ENCODE peak calls at places on chromosomes 6 and 20, in nine cellular contexts. I is fibroblast of lung; T is lung; J is small intestine; B is ovary; W is BE2C; Y is mesenchymal stem cell; D is osteoblast; V is CD4-positive, alpha-beta memory T cell. U is an unnamed sample. For H3K9me3, the result is how much of the 10 kb centered on the place peaks cover.

GRCh38 chr6:79234150-79235022 is at the start of gene HMGN3:
- DNase-seq in B (peak), J (peak), W (peak), D (peak), I (peak), Y (peak), V (peak), T (peak), U (peak)

GRCh38 chr20:21243811-21244210 is 59.3 kb upstream of the XRN2 start:
- DNase-seq in V (no peak), I (no peak), T (no peak), D (no peak), J (no peak), Y (no peak), W (no peak), B (no peak), U (no peak)

GRCh38 chr6:8182857-8183256 is 80.5 kb upstream of the EEF1E1 start:
- DNase-seq in W (no peak), I (no peak), B (no peak), V (no peak), J (no peak), Y (no peak), T (no peak), D (no peak), U (no peak)

GRCh38 chr20:42183147-42183546 is 565.0 kb upstream of the CHD6 start:
- DNase-seq in I (no peak), D (no peak), V (no peak), J (no peak), T (no peak), Y (no peak), B (no peak), W (no peak), U (no peak)

GRCh38 chr6:12958052-12958706 is 241.6 kb downstream of the PHACTR1 start:
- DNase-seq in B (no peak), I (no peak), J (no peak), D (no peak), T (no peak), Y (peak), V (no peak), W (no peak), U (no peak)

GRCh38 chr20:20017852-20018245 is 687 bp downstream of the NAA20 start:
- DNase-seq in J (no peak), V (peak), B (no peak), D (no peak), Y (no peak), T (no peak), W (peak), I (no peak), U (no peak)

GRCh38 chr6:116405147-116405546 is 34.4 kb downstream of the DSE start:
- DNase-seq in Y (no peak), I (peak), V (no peak), D (no peak), W (no peak), B (no peak), J (no peak), T (no peak), U (no peak)

GRCh38 chr20:16459019-16459700 is 114.1 kb downstream of the KIF16B start:
- DNase-seq in J (no peak), B (peak), D (peak), W (peak), I (peak), Y (peak), V (no peak), T (no peak), U (no peak)

GRCh38 chr6:84508981-84509380 is 255.4 kb downstream of the TBX18 start:
- DNase-seq in D (peak), W (no peak), V (no peak), T (no peak), I (no peak), J (no peak), B (no peak), Y (no peak), U (no peak)

GRCh38 chr6:32885698-32886286 is 31.8 kb downstream of the PSMB9 start:
- DNase-seq in B (no peak), J (peak), V (peak), I (peak), Y (peak), T (no peak), D (peak), W (no peak), U (no peak)

GRCh38 chr6:73631849-73632248 is 21.9 kb downstream of the SLC17A5 start:
- DNase-seq in B (no peak), T (no peak), V (no peak), D (no peak), Y (peak), W (no peak), I (peak), J (no peak), U (no peak)

GRCh38 chr6:157396026-157396425 is 15.0 kb downstream of the ZDHHC14 start:
- DNase-seq in I (no peak), W (no peak), D (no peak), Y (no peak), V (no peak), B (no peak), T (no peak), J (no peak), U (no peak)

GRCh38 chr20:34527016-34527415 is 10.8 kb downstream of the DYNLRB1 start:
- DNase-seq in D (no peak), Y (no peak), V (no peak), J (no peak), W (no peak), B (no peak), T (no peak), I (no peak), U (no peak)

GRCh38 chr20:9978395-9979004 is 56.3 kb upstream of the ANKEF1 start:
- DNase-seq in Y (peak), I (peak), B (no peak), D (peak), T (no peak), J (peak), V (peak), W (peak), U (peak)

GRCh38 chr20:41256516-41256915 is 61.0 kb downstream of the ZHX3 start:
- DNase-seq in B (no peak), D (no peak), W (no peak), T (no peak), I (no peak), V (no peak), J (no peak), Y (no peak), U (no peak)

GRCh38 chr6:17962436-17963031 is 24.9 kb downstream of the KIF13A start:
- DNase-seq in B (peak), D (peak), W (peak), T (no peak), V (no peak), I (peak), Y (peak), J (no peak), U (no peak)

GRCh38 chr20:10652660-10653191 is 21.1 kb downstream of the JAG1 start:
- DNase-seq in T (no peak), D (no peak), I (no peak), Y (peak), W (no peak), B (no peak), V (no peak), J (no peak), U (no peak)

GRCh38 chr20:19779634-19780033 is 21.6 kb downstream of the RIN2 start:
- DNase-seq in I (no peak), D (no peak), T (no peak), Y (no peak), V (no peak), J (no peak), W (no peak), B (no peak), U (no peak)

GRCh38 chr6:148980234-148980633 is 233.4 kb downstream of the UST start:
- DNase-seq in I (no peak), J (no peak), W (no peak), T (no peak), B (no peak), V (no peak), Y (no peak), D (no peak), U (no peak)

GRCh38 chr20:38759135-38759534 is 10.9 kb downstream of the ACTR5 start:
- DNase-seq in T (no peak), B (no peak), Y (no peak), J (no peak), W (no peak), I (no peak), D (peak), V (no peak), U (no peak)

GRCh38 chr6:145865175-145865574 is 50.6 kb upstream of the FBXO30 start:
- DNase-seq in W (no peak), Y (no peak), V (no peak), B (no peak), J (peak), I (peak), T (no peak), D (no peak), U (no peak)

GRCh38 chr6:157708933-157709332 is 114.1 kb upstream of the SNX9 start:
- DNase-seq in V (no peak), B (no peak), D (no peak), Y (no peak), T (no peak), W (no peak), I (no peak), J (no peak), U (no peak)

GRCh38 chr20:432208-432607 is 24.1 kb downstream of the RBCK1 start:
- DNase-seq in W (no peak), I (no peak), J (no peak), V (no peak), B (no peak), Y (no peak), D (peak), T (no peak), U (no peak)

GRCh38 chr6:7899046-7899888 is 11.3 kb downstream of the TXNDC5 start:
- DNase-seq in Y (no peak), T (no peak), I (peak), V (no peak), W (no peak), J (peak), B (no peak), D (no peak), U (no peak)

GRCh38 chr20:46929902-46930301 is 35.3 kb downstream of the EYA2 start:
- DNase-seq in V (no peak), T (no peak), Y (no peak), B (no peak), J (no peak), W (no peak), I (no peak), D (no peak), U (no peak)

GRCh38 chr6:131839388-131839787 is 31.6 kb downstream of the ENPP1 start:
- DNase-seq in T (no peak), B (no peak), Y (no peak), J (no peak), W (no peak), D (no peak), I (no peak), V (no peak), U (no peak)

GRCh38 chr6:135583256-135583758 is 85.8 kb upstream of the AHI1 start:
- DNase-seq in I (peak), W (no peak), J (no peak), Y (no peak), V (no peak), D (peak), T (no peak), B (no peak), U (no peak)

GRCh38 chr20:63534831-63535651 is 2.1 kb downstream of the PTK6 start:
- DNase-seq in B (no peak), J (peak), I (no peak), T (no peak), W (peak), Y (no peak), V (no peak), D (peak), U (no peak)

GRCh38 chr6:168192901-168193815 is 114.1 kb upstream of the FRMD1 start:
- DNase-seq in Y (no peak), I (no peak), V (no peak), D (no peak), J (no peak), T (no peak), B (no peak), W (no peak), U (no peak)

DNA sequence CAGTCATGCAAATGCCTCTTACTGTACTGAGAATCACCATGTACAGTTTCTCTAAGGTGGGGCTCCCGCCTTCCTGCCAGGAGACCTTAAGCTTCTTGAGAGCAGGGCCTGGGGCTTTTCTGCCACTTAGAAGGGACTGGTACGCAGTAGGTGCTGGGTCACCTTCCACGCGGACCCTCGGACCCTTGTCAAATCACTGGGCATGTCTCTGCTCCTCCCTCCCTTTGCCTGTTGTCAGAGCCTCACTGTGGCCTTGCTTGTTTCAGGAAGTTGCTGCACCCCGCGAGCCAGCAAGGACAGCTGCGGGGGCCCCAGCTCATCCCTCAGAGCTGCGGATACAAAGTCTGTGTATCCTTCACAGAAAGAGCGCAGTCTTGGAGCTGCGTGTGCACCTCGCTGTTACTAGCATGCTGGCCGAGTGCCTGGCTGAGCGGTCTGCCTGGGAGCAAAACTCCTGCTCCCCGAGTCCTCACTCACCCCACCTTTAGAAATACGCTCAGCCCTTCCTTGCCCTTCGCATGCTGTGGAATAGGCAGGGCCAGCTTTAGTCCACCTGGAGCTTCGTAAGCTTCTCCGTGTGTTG is 30.7 kb upstream of the IRF4 start:
- DNase-seq in Y (no peak), T (no peak), V (no peak), I (no peak), W (no peak), B (no peak), J (no peak), D (no peak), U (no peak)
- H3K9me3 ChIP-seq in Y (under half), T (under half), V (under half), I (under half), W (under half), B (under half), J (under half), D (under half), U (under half)

DNA sequence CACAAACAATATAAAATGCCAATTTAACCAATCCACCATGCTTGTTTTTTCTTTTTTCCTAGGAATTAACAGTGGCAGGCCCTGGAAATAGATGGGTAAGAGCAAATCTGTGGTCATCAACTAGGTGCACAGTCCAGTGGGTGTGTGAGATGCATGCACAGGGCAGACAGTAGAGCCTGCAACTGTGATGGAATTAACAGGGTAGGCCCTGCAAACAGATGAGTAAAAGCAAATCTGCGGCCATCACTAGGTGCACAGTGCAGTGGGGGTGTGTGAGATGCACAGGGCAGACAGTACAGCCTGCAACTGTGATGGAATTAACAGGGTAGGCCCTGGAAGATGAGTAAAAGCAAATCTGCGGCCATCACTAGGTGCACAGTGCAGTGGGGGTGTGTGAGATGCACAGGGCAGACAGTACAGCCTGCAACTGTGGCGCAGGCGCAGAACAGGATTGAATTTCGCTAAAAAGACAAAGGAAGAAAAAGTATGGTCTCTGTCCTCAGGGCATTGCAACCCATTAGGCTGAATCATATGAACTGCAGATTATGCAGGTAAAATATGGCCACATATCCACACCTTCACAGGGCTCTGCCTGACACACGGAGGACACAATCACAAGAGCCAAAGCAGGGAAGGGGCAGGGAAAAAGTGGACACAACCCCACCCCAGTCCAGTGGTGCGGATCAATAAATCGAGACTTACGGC is 41.0 kb upstream of the IPCEF1 start:
- DNase-seq in W (no peak), V (no peak), I (no peak), B (no peak), D (no peak), J (no peak), Y (no peak), T (no peak), U (no peak)
- H3K4me3 ChIP-seq in W (no peak), V (no peak), I (no peak), B (no peak), D (no peak), J (no peak), Y (no peak), T (no peak), U (no peak)

GRCh38 chr6:30876039-30876730 is 8.1 kb upstream of the DDR1 start:
- DNase-seq in W (no peak), Y (peak), V (no peak), J (no peak), T (no peak), I (peak), B (peak), D (peak), U (peak)

GRCh38 chr6:30870546-30870945 is 13.8 kb upstream of the DDR1 start:
- DNase-seq in V (no peak), T (no peak), D (no peak), W (no peak), I (no peak), J (no peak), Y (no peak), B (no peak), U (no peak)

GRCh38 chr6:30873137-30873640 is 11.1 kb upstream of the DDR1 start:
- DNase-seq in B (no peak), J (no peak), D (no peak), Y (no peak), I (no peak), V (no peak), T (no peak), W (no peak), U (no peak)

GRCh38 chr6:30875244-30876038 is 8.9 kb upstream of the DDR1 start:
- DNase-seq in D (peak), J (no peak), W (no peak), V (no peak), T (no peak), B (no peak), I (no peak), Y (no peak), U (peak)

GRCh38 chr6:30871592-30872183 is 12.6 kb upstream of the DDR1 start:
- DNase-seq in D (no peak), I (no peak), J (no peak), B (no peak), T (no peak), W (no peak), V (no peak), Y (no peak), U (no peak)
- H3K9me3 ChIP-seq in D (under half), I (under half), J (under half), B (under half), T (under half), W (under half), V (under half), Y (under half), U (under half)

GRCh38 chr6:44133003-44133931 is 5.9 kb downstream of the TMEM63B start:
- DNase-seq in D (peak), V (no peak), Y (peak), J (peak), I (peak), T (peak), B (no peak), W (peak), U (peak)
- H3K4me3 ChIP-seq in D (peak), V (no peak), Y (peak), J (no peak), I (no peak), T (no peak), B (no peak), W (peak), U (no peak)

DNA sequence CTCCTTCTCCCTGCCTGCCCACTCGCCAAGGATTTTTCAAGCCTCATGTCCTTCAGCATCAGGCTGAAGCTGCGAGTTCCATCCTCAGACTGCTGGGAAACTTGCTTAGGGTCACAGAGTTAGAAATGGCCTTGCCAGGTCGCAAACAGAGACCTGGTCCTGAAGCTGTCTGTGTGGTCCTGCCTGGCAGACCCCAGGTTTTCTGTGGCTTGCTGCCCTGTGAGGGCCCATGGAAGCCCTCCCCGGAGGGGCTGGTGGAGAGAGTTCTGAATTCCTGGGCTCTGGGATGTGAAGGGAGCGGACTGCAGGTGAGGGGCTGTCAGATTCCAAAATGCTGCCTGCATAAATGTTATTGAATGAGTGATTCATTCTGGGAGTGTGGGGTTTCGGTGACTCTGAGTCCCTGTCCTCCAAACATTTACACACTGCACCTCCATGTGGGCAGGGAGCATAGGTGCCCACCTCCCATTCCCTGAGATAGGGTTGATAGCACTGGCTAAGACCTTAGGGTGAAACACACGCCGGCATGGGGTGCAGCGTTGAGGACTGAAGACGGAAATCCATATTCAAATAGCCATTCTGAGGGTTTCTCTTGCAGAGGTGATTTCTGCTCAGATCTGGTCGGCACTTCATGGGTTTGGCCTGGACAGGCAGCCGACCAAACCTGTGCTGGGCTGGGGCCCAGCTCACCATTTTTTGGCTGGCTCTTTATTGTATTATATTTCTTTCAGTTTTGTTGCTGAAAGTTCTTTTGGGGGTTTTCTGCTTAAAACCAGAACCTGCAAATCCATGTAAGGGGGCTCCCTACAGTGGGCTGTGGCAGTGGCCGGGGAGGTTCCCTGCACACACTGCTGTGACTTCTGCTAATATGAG is 21.8 kb upstream of the IRF4 start:
- DNase-seq in V (no peak), I (no peak), W (no peak), B (no peak), T (no peak), J (no peak), D (no peak), Y (no peak), U (no peak)
- H3K9me3 ChIP-seq in V (under half), I (under half), W (under half), B (under half), T (under half), J (under half), D (under half), Y (under half), U (under half)

DNA sequence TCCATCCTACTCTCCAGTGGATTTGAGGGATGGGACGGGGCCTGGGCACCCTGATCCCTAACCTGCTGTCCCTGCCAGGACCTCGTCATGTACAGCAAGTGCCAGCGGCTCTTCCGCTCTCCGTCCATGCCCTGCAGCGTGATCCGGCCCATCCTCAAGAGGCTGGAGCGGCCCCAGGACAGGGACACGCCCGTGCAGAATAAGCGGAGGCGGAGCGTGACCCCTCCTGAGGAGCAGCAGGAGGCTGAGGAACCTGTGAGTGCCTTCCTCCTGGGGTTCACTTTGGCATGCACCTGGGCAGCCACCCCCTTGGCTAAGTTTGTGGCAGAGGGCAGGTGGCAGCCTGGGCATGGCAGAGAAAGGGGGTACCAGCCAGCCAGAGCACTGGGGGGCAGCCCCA is 5.7 kb downstream of the CDC25B start:
- DNase-seq in B (no peak), J (no peak), V (no peak), D (no peak), I (no peak), W (no peak), T (no peak), Y (no peak), U (no peak)
- H3K4me3 ChIP-seq in B (no peak), J (no peak), V (no peak), D (no peak), I (no peak), W (no peak), T (no peak), Y (no peak), U (no peak)

GRCh38 chr20:49288250-49288751 is 10.4 kb upstream of the ZNFX1 start:
- DNase-seq in W (no peak), J (no peak), D (peak), Y (peak), V (no peak), T (no peak), I (no peak), B (no peak), U (no peak)
- H3K9me3 ChIP-seq in W (under half), J (under half), D (under half), Y (under half), V (under half), T (under half), I (under half), B (under half), U (under half)

GRCh38 chr6:1409774-1410465 is 20.5 kb downstream of the FOXF2 start:
- DNase-seq in D (no peak), B (no peak), W (no peak), I (no peak), T (no peak), J (no peak), V (no peak), Y (no peak), U (no peak)
- H3K4me3 ChIP-seq in D (no peak), B (no peak), W (no peak), I (no peak), T (no peak), J (no peak), V (no peak), Y (no peak), U (no peak)

U was measured in prostate gland.